ENCODE peak calls at places on chromosomes 12 and 14, in six cellular contexts. X is astrocyte, J is mammary epithelial cell, Z is A549, W is tibial nerve, U is lung. N is an unnamed sample.

GRCh38 chr12:70919597-70920035 is 922 bp downstream of the PTPRR start:
- DNase-seq in X (peak; percentile 1), J (no peak), Z (no peak), W (no peak), U (no peak), N (no peak)

GRCh38 chr14:63857467-63858030 is 4.7 kb downstream of the SYNE2 start:
- DNase-seq in X (peak; percentile 40), J (peak; percentile 80), Z (no peak), W (no peak), U (no peak), N (no peak)

GRCh38 chr14:75566321-75566720 is 12.1 kb upstream of the FLVCR2 start:
- DNase-seq in X (no peak), J (no peak), Z (no peak), W (no peak), U (no peak), N (no peak)

GRCh38 chr12:56571131-56571530 is 49.5 kb downstream of the RBMS2 start:
- DNase-seq in X (no peak), J (no peak), Z (no peak), W (no peak), U (no peak), N (no peak)

GRCh38 chr12:104201238-104202001 is 14.2 kb upstream of the TXNRD1 start:
- DNase-seq in X (no peak), J (peak; percentile 41), Z (peak; percentile 65), W (no peak), U (peak; percentile 46), N (peak; percentile 56)

GRCh38 chr12:105418232-105418631 is 87.7 kb downstream of the C12orf75 start:
- DNase-seq in X (peak; percentile 95), J (peak; percentile 83), Z (peak; percentile 21), W (no peak), U (no peak), N (peak; percentile 70)

GRCh38 chr14:50835280-50835679 is 4.3 kb upstream of the NIN start:
- DNase-seq in X (peak; percentile 41), J (peak; percentile 52), Z (no peak), W (no peak), U (no peak), N (no peak)

GRCh38 chr12:56163533-56164344 is 5.6 kb downstream of the MYL6 start:
- DNase-seq in X (no peak), J (no peak), Z (no peak), W (no peak), U (no peak), N (no peak)

GRCh38 chr12:88310069-88310468 is 168.0 kb downstream of the TMTC3 start:
- DNase-seq in X (peak; percentile 73), J (peak; percentile 81), Z (no peak), W (no peak), U (no peak), N (peak; percentile 81)

GRCh38 chr14:90534091-90534837 is 137.4 kb downstream of the CALM1 start:
- DNase-seq in X (peak; percentile 62), J (no peak), Z (no peak), W (no peak), U (no peak), N (peak; percentile 32)

GRCh38 chr12:124829008-124829707 is 34.5 kb downstream of the SCARB1 start:
- DNase-seq in X (peak; percentile 80), J (peak; percentile 87), Z (peak; percentile 84), W (no peak), U (no peak), N (peak; percentile 96)

GRCh38 chr14:68668531-68668930 is 124.3 kb downstream of the ZFP36L1 start:
- DNase-seq in X (no peak), J (no peak), Z (no peak), W (no peak), U (no peak), N (no peak)

GRCh38 chr12:49098035-49098451 is 3.4 kb upstream of the DHH start:
- DNase-seq in X (no peak), J (no peak), Z (peak; percentile 74), W (no peak), U (peak; percentile 63), N (no peak)

GRCh38 chr12:25472453-25472852 is 80.6 kb downstream of the LMNTD1 start:
- DNase-seq in X (no peak), J (no peak), Z (no peak), W (no peak), U (no peak), N (no peak)

GRCh38 chr12:57832966-57833365 is 13.6 kb downstream of the CTDSP2 start:
- DNase-seq in X (no peak), J (no peak), Z (no peak), W (no peak), U (no peak), N (no peak)

GRCh38 chr12:57834086-57834876 is 12.2 kb downstream of the CTDSP2 start:
- DNase-seq in X (no peak), J (no peak), Z (no peak), W (no peak), U (no peak), N (no peak)

GRCh38 chr12:57836442-57837375 is 9.8 kb downstream of the CTDSP2 start:
- DNase-seq in X (peak; percentile 67), J (peak; percentile 61), Z (no peak), W (peak; percentile 45), U (peak; percentile 64), N (peak; percentile 80)

GRCh38 chr12:57835366-57836288 is 10.9 kb downstream of the CTDSP2 start:
- DNase-seq in X (no peak), J (no peak), Z (no peak), W (no peak), U (no peak), N (no peak)

GRCh38 chr12:57833672-57834071 is 12.9 kb downstream of the CTDSP2 start:
- DNase-seq in X (no peak), J (no peak), Z (no peak), W (no peak), U (no peak), N (no peak)
- H3K4me3 ChIP-seq in X (no peak overlapping the region), J (no peak overlapping the region), Z (no peak overlapping the region), W (peak overlapping the region; percentile 13), U (no peak overlapping the region), N (no peak overlapping the region)

GRCh38 chr14:23299558-23299957 is 3.1 kb downstream of the PPP1R3E start:
- DNase-seq in X (peak; percentile 39), J (peak; percentile 41), Z (peak; percentile 35), W (no peak), U (no peak), N (no peak)
- TF ChIP-seq CTCF in X (peak; percentile 8), J (peak; percentile 13), Z (peak; percentile 56), W (no peak), U (no peak), N (peak; percentile 51)

GRCh38 chr14:103542545-103543088 is 13.6 kb downstream of the TRMT61A start:
- DNase-seq in X (no peak), J (no peak), Z (no peak), W (no peak), U (no peak), N (no peak)
- H3K4me3 ChIP-seq in X (no peak overlapping the region), J (no peak overlapping the region), Z (no peak overlapping the region), W (no peak overlapping the region), U (no peak overlapping the region), N (no peak overlapping the region)

DNA sequence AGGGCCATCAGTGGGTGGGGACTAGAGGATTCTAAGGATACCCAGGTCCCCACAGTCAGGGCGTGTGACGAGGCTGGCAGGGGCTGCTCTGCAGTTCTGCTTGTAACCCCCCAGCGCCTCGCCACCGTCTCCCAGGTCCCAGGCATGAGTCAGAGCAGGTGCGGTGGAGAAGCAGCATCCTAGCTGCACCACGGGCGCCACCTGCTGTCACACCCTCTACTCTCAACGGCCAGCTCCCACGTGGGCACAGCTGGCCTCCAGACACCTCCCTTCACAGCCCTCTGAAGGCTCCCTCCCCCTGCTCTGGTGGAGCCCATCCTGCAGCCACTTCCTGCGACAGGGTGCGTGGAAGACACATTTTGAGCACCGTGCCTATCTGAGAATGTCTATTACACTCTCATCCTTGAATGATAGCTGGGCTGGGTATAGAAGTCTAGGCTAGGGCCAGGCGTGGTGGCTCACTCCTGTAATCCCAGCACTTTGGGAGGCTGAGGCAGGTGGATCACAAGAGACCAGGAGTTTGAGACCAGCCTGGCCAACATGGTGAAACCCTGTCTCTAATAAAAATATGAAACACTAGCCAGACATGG is 6.9 kb upstream of the NUDT14 start:
- DNase-seq in X (no peak), J (no peak), Z (no peak), W (no peak), U (peak; percentile 54), N (no peak)
- TF ChIP-seq CTCF in X (no peak), J (no peak), Z (no peak), W (no peak), U (no peak), N (no peak)

GRCh38 chr14:77804592-77804991 is 4.7 kb downstream of the ADCK1 start:
- DNase-seq in X (no peak), J (peak; percentile 15), Z (peak; percentile 19), W (no peak), U (no peak), N (no peak)

GRCh38 chr14:77799863-77800730 is at the start of gene ADCK1:
- DNase-seq in X (peak; percentile 64), J (peak; percentile 70), Z (peak; percentile 76), W (peak; percentile 80), U (peak; percentile 91), N (peak; percentile 61)

GRCh38 chr14:77805703-77806102 is 5.8 kb downstream of the ADCK1 start:
- DNase-seq in X (no peak), J (no peak), Z (no peak), W (no peak), U (no peak), N (no peak)

DNA sequence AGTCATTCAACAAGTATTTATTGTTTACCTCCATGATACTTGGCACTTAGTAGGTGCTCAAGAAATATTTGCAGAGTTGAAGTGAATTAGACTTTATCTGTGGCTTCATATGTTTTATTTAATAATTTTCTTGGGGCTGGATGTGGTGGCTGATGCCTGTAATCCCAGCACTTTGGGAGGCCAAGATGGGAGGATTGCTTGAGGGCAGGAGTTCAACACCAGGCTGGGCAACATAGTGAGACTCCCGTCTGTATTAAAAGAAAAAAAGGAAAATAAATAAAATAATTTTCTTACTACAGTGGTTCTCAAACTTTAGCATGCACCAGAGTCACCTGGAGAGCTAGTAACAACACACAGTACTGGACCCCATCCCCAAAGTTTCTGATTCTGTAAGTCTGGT is 905 bp downstream of the ADCK1 start:
- DNase-seq in X (no peak), J (no peak), Z (no peak), W (no peak), U (no peak), N (no peak)
- H3K4me3 ChIP-seq in X (peak overlapping the region; percentile 82), J (peak overlapping the region; percentile 69), Z (peak overlapping the region; percentile 66), W (peak overlapping the region; percentile 75), U (no peak overlapping the region), N (peak overlapping the region; percentile 76)

GRCh38 chr12:42568952-42569916 is 20.3 kb downstream of the PRICKLE1 start:
- DNase-seq in X (peak; percentile 52), J (peak; percentile 48), Z (no peak), W (no peak), U (no peak), N (peak; percentile 32)
- TF ChIP-seq CTCF in X (peak; percentile 45), J (peak; percentile 37), Z (peak; percentile 78), W (peak; percentile 49), U (peak; percentile 33), N (peak; percentile 60)